ENCODE peak calls at places on chromosomes 5 and 9, in four cellular contexts. X is NK-92 treated with Interleukin-12 subunit alpha and Interleukin-12 subunit beta, amount 100 ng/mL, for 24 hours; A is activated naive CD8-positive, alpha-beta T cell treated with anti-CD3 and anti-CD28 coated beads, Interleukin-2, amount 10 ng/mL, durations not matched to agents 7 days and 5 days; K is activated CD8-positive, alpha-beta T cell treated with anti-CD3 and anti-CD28 coated beads, Interleukin-2, amount 10 ng/mL, durations not matched to agents 7 days and 5 days. R is an unnamed sample.

GRCh38 chr9:87515588-87516221 is 18.0 kb downstream of the DAPK1 start:
- DNase-seq in A (no peak), X (no peak), K (no peak), R (no peak)

GRCh38 chr5:140828402-140828737 is 610 bp downstream of the PCDHA6 start:
- DNase-seq in K (no peak), A (no peak), X (no peak), R (no peak)

GRCh38 chr5:113043491-113043931 is 66.9 kb downstream of the DCP2 start:
- DNase-seq in K (peak), X (no peak), A (no peak), R (peak)

GRCh38 chr5:82164109-82164956 is 113.8 kb downstream of the RPS23 start:
- DNase-seq in X (no peak), K (no peak), A (no peak), R (peak)

GRCh38 chr9:134621558-134622110 is 20.0 kb upstream of the COL5A1 start:
- DNase-seq in X (no peak), A (peak), K (no peak), R (no peak)

GRCh38 chr9:72828281-72828731 is 124.5 kb downstream of the ALDH1A1 start:
- DNase-seq in A (no peak), X (no peak), K (no peak), R (peak)

GRCh38 chr9:73347720-73348119 is 196.1 kb downstream of the ANXA1 start:
- DNase-seq in K (no peak), X (no peak), A (no peak), R (no peak)

GRCh38 chr9:123282343-123283047 is 14.1 kb upstream of the STRBP start:
- DNase-seq in A (no peak), X (no peak), K (no peak), R (peak)

GRCh38 chr5:41122459-41122858 is 51.3 kb upstream of the MROH2B start:
- DNase-seq in A (no peak), K (no peak), X (no peak), R (no peak)

GRCh38 chr9:18855636-18856035 is 177.4 kb downstream of the SAXO1 start:
- DNase-seq in K (no peak), A (no peak), X (no peak), R (no peak)

GRCh38 chr5:154179846-154180710 is 10.5 kb upstream of the GALNT10 start:
- DNase-seq in A (peak), K (peak), X (peak), R (peak)

GRCh38 chr9:117116084-117116483 is 298.8 kb downstream of the ASTN2 start:
- DNase-seq in A (no peak), K (no peak), X (no peak), R (no peak)

GRCh38 chr5:98679963-98680362 is 93.5 kb upstream of the RGMB start:
- DNase-seq in X (no peak), A (no peak), K (no peak), R (peak)

GRCh38 chr5:55600536-55601208 is 65.9 kb upstream of the PLPP1 start:
- DNase-seq in X (no peak), A (no peak), K (peak), R (peak)

GRCh38 chr9:114049453-114050225 is 28.5 kb downstream of the AMBP start:
- DNase-seq in X (no peak), K (no peak), A (no peak), R (no peak)

GRCh38 chr5:6427689-6428088 is 21.0 kb upstream of the UBE2QL1 start:
- DNase-seq in K (no peak), X (no peak), A (no peak), R (no peak)

GRCh38 chr5:606526-607399 is 5.4 kb upstream of the CEP72 start:
- DNase-seq in K (no peak), X (no peak), A (no peak), R (no peak)

GRCh38 chr5:136811551-136811950 is 446.2 kb upstream of the TRPC7 start:
- DNase-seq in A (no peak), K (no peak), X (no peak), R (peak)

R was measured in cardiac fibroblast.